ENCODE peak calls at places on chromosome X, in four cellular contexts. A, S, O and C are unnamed samples.

GRCh38 chrX:47264507-47265173 is 31.8 kb downstream of the USP11 start:
- DNase-seq in A (no peak), S (peak; percentile 77), O (peak; percentile 64), C (no peak)

GRCh38 chrX:39736219-39737211 is 361.2 kb downstream of the BCOR start:
- DNase-seq in A (peak; percentile 80), S (peak; percentile 84), O (peak; percentile 95), C (no peak)

GRCh38 chrX:47563801-47564315 is 2.9 kb downstream of the ARAF start:
- DNase-seq in A (no peak), S (peak; percentile 69), O (peak; percentile 66), C (no peak)

GRCh38 chrX:72620550-72621145 is 48.0 kb upstream of the HDAC8 start:
- DNase-seq in A (peak; percentile 21), S (peak; percentile 95), O (peak; percentile 89), C (no peak)

GRCh38 chrX:130393451-130394074 is 8.1 kb upstream of the GPR119 start:
- DNase-seq in A (peak; percentile 45), S (peak; percentile 56), O (peak; percentile 59), C (peak; percentile 50)

GRCh38 chrX:13955975-13956374 is 73.7 kb downstream of the GEMIN8 start:
- DNase-seq in A (no peak), S (no peak), O (no peak), C (no peak)

GRCh38 chrX:116726806-116727205 is 264.0 kb upstream of the CT83 start:
- DNase-seq in A (no peak), S (no peak), O (no peak), C (no peak)

GRCh38 chrX:49860867-49861535 is 18.3 kb upstream of the USP27X start:
- DNase-seq in A (no peak), S (no peak), O (no peak), C (no peak)

GRCh38 chrX:151695583-151695930 is 299 bp downstream of the PRRG3 start:
- DNase-seq in A (no peak), S (no peak), O (no peak), C (no peak)

GRCh38 chrX:23493941-23494374 is 159.3 kb downstream of the PTCHD1 start:
- DNase-seq in A (no peak), S (peak; percentile 1), O (peak; percentile 52), C (no peak)

GRCh38 chrX:69506617-69507499 is 2.7 kb downstream of the NALF2 start:
- DNase-seq in A (no peak), S (no peak), O (peak; percentile 5), C (no peak)

GRCh38 chrX:135536883-135537282 is 16.4 kb downstream of the INTS6L start:
- DNase-seq in A (no peak), S (no peak), O (no peak), C (no peak)

GRCh38 chrX:38649674-38650647 is 88.6 kb downstream of the TSPAN7 start:
- DNase-seq in A (no peak), S (no peak), O (no peak), C (no peak)

GRCh38 chrX:18927558-18927957 is 56.4 kb downstream of the PHKA2 start:
- DNase-seq in A (no peak), S (no peak), O (no peak), C (no peak)

GRCh38 chrX:139889760-139890159 is 43.1 kb downstream of the ATP11C start:
- DNase-seq in A (no peak), S (peak; percentile 33), O (peak; percentile 44), C (no peak)

GRCh38 chrX:84156831-84157230 is 31.2 kb downstream of the RPS6KA6 start:
- DNase-seq in A (no peak), S (peak; percentile 45), O (no peak), C (no peak)

GRCh38 chrX:108735680-108736508 is 469 bp downstream of the IRS4 start:
- DNase-seq in A (no peak), S (no peak), O (peak; percentile 2), C (peak; percentile 3)

GRCh38 chrX:103726477-103726876 is 15.8 kb downstream of the TMEM31 start:
- DNase-seq in A (no peak), S (no peak), O (no peak), C (no peak)

GRCh38 chrX:152915541-152916241 is 17.8 kb downstream of the ZNF185 start:
- DNase-seq in A (no peak), S (peak; percentile 63), O (peak; percentile 48), C (no peak)

GRCh38 chrX:107677909-107678308 is 49.6 kb downstream of the PRPS1 start:
- DNase-seq in A (no peak), S (no peak), O (no peak), C (no peak)

GRCh38 chrX:154323537-154323936 is 27.9 kb downstream of the TKTL1 start:
- DNase-seq in A (no peak), S (no peak), O (no peak), C (no peak)

GRCh38 chrX:46978341-46979291 is 66.4 kb downstream of the JADE3 start:
- DNase-seq in A (peak; percentile 76), S (peak; percentile 87), O (peak; percentile 89), C (peak; percentile 3)

GRCh38 chrX:67543818-67544217 is at the start of gene AR:
- DNase-seq in A (peak; percentile 82), S (peak; percentile 66), O (peak; percentile 53), C (no peak)

GRCh38 chrX:1493317-1493856 is 40.7 kb upstream of the ASMTL start:
- DNase-seq in A (no peak), S (no peak), O (no peak), C (no peak)

GRCh38 chrX:154097003-154097596 is 417 bp downstream of the MECP2 start:
- DNase-seq in A (peak; percentile 75), S (peak; percentile 40), O (peak; percentile 43), C (peak; percentile 39)

GRCh38 chrX:119067023-119067739 is 5.6 kb upstream of the CT47C1 start:
- DNase-seq in A (peak; percentile 42), S (peak; percentile 66), O (peak; percentile 71), C (peak; percentile 21)

GRCh38 chrX:132206259-132206658 is 13.0 kb downstream of the RAP2C start:
- DNase-seq in A (no peak), S (peak; percentile 4), O (peak; percentile 36), C (no peak)

GRCh38 chrX:3728454-3728853 is 15.0 kb upstream of the PRKX start:
- DNase-seq in A (no peak), S (peak; percentile 48), O (peak; percentile 52), C (no peak)

GRCh38 chrX:682892-683291 is 52.3 kb downstream of the SHOX start:
- DNase-seq in A (no peak), S (no peak), O (no peak), C (no peak)

GRCh38 chrX:118615141-118615540 is 112.3 kb upstream of the IL13RA1 start:
- DNase-seq in A (no peak), S (no peak), O (no peak), C (no peak)

GRCh38 chrX:128106630-128107029 is 54.4 kb upstream of the ACTRT1 start:
- DNase-seq in A (no peak), S (no peak), O (peak; percentile 0), C (no peak)

GRCh38 chrX:9635805-9636204 is 129.8 kb downstream of the GPR143 start:
- DNase-seq in A (no peak), S (peak; percentile 26), O (peak; percentile 23), C (no peak)

GRCh38 chrX:40244116-40244515 is 146.4 kb upstream of the BCOR start:
- DNase-seq in A (no peak), S (no peak), O (no peak), C (no peak)

GRCh38 chrX:17496407-17496806 is 121.4 kb downstream of the NHS start:
- DNase-seq in A (no peak), S (no peak), O (no peak), C (no peak)

GRCh38 chrX:72305286-72306084 is at the start of gene CITED1:
- DNase-seq in A (no peak), S (no peak), O (no peak), C (peak; percentile 4)